ENCODE peak calls at places on chromosome 6, in ten cellular contexts. G is omental fat pad, I is bronchial epithelial cell, C is A549, P is neural crest cell, H is cardiac fibroblast, Z is upper lobe of left lung, J is fibroblast of pulmonary artery, T is HFFc6, R is uterus. B is an unnamed sample.

GRCh38 chr6:3119040-3119723 is 671 bp downstream of the BPHL start:
- DNase-seq in H (peak), T (peak), G (no peak), P (no peak), R (no peak), C (peak), I (peak), Z (no peak), J (peak), B (no peak)

GRCh38 chr6:51854876-51855275 is 232.5 kb downstream of the PKHD1 start:
- DNase-seq in J (no peak), T (no peak), P (no peak), I (no peak), H (no peak), G (no peak), C (no peak), R (no peak), Z (no peak), B (no peak)

GRCh38 chr6:26249959-26250805 is 114.8 kb upstream of the BTN3A2 start:
- DNase-seq in P (peak), G (no peak), I (peak), Z (peak), R (peak), C (peak), T (peak), H (peak), J (peak), B (peak)

GRCh38 chr6:60643870-60644269 is 1642.2 kb downstream of the KHDRBS2 start:
- DNase-seq in G (no peak), H (no peak), Z (no peak), C (no peak), I (no peak), P (no peak), R (no peak), J (no peak), T (no peak), B (no peak)

GRCh38 chr6:168496932-168497331 is 55.9 kb downstream of the SMOC2 start:
- DNase-seq in T (no peak), P (no peak), G (no peak), R (no peak), H (no peak), C (no peak), Z (no peak), I (no peak), J (no peak), B (no peak)

GRCh38 chr6:5411414-5411813 is 150.1 kb downstream of the FARS2 start:
- DNase-seq in Z (no peak), P (no peak), I (no peak), G (no peak), C (no peak), H (no peak), J (no peak), T (no peak), R (no peak), B (no peak)

GRCh38 chr6:1297746-1298145 is 14.2 kb upstream of the FOXQ1 start:
- DNase-seq in G (no peak), P (no peak), C (peak), H (no peak), T (peak), R (no peak), I (peak), Z (no peak), J (no peak), B (no peak)

GRCh38 chr6:110629153-110629552 is 152.7 kb upstream of the SLC22A16 start:
- DNase-seq in P (no peak), J (no peak), I (no peak), G (no peak), T (no peak), H (no peak), R (no peak), Z (no peak), C (no peak), B (no peak)

GRCh38 chr6:89637960-89638319 is 607 bp downstream of the LYRM2 start:
- DNase-seq in Z (no peak), J (no peak), R (no peak), T (no peak), I (no peak), P (no peak), C (peak), H (no peak), G (no peak), B (no peak)

GRCh38 chr6:89643411-89643810 is 4.9 kb upstream of the LYRM2 start:
- DNase-seq in C (no peak), J (no peak), T (no peak), I (no peak), G (no peak), R (no peak), H (no peak), P (no peak), Z (peak), B (no peak)

GRCh38 chr6:89640804-89641203 is 2.3 kb upstream of the LYRM2 start:
- DNase-seq in J (peak), H (peak), G (no peak), C (no peak), T (peak), P (no peak), Z (no peak), I (peak), R (no peak), B (no peak)

GRCh38 chr6:89638320-89639195 is at the start of gene LYRM2:
- DNase-seq in R (peak), G (peak), H (peak), J (peak), T (peak), Z (peak), C (peak), P (peak), I (peak), B (peak)
- TF ChIP-seq CTCF in R (peak), G (no peak), H (peak), J (no peak), T (no peak), Z (no peak), C (no peak), P (no peak), I (peak), B (peak)

GRCh38 chr6:156948807-156949206 is 171.6 kb downstream of the ARID1B start:
- DNase-seq in R (no peak), Z (no peak), I (peak), J (peak), C (peak), G (no peak), H (peak), T (peak), P (no peak), B (no peak)
- TF ChIP-seq CTCF in R (no peak), Z (no peak), I (no peak), J (no peak), C (no peak), G (no peak), H (no peak), T (peak), P (no peak), B (no peak)

DNA sequence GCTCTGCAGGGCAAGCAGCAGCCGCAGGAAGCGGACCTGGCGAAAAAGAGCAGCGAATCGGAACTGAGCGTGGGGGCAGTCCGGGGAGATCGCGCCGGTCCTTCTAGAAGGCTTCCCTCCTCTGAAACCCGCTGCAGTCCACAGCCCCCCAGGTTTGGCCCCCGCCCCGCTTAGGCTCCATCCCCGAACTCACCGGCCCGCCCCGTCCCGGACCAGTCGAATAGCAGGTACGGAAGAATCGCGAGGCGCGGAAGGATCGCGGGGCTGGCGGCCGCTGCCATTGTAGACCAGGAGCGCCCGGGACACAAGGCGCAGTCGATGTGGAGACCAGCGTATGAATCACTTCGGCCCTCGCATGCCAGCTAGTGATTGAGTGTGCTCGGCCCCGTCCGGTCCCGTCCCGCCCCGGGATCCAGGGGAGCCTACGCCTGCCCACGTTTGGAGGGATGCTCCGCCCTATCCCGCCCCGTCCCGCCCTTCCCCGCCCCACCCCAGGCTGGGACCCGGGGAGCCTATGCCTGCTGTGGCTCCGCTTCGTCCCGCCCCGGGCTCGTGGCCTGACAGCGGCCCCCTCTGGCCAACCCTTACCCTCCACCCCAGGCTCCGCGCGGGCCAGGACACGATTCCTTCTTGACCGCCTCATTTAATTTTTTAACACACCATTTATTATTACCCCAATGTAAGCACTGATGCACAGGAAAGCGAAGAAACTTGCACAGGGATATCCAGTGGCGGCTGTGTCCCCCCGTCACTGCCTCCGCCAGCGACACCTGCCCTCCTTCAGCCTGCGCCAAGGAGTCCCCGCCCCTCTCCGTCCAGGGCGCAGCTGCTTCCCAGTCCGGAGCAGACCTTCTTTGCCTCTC is at the start of gene ULBP3:
- DNase-seq in J (peak), P (peak), T (peak), H (peak), Z (peak), C (peak), I (peak), G (peak), R (peak), B (peak)
- TF ChIP-seq CTCF in J (peak), P (peak), T (peak), H (peak), Z (peak), C (peak), I (peak), G (no peak), R (peak), B (peak)

GRCh38 chr6:159309723-159310122 is 140.5 kb downstream of the FNDC1 start:
- DNase-seq in J (no peak), Z (no peak), R (no peak), P (no peak), G (no peak), I (no peak), T (no peak), H (no peak), C (no peak), B (no peak)

GRCh38 chr6:159312204-159312603 is 143.0 kb downstream of the FNDC1 start:
- DNase-seq in T (no peak), J (peak), Z (no peak), P (no peak), C (no peak), H (no peak), G (no peak), I (no peak), R (no peak), B (no peak)

GRCh38 chr6:159313023-159313422 is 143.8 kb downstream of the FNDC1 start:
- DNase-seq in Z (no peak), H (no peak), J (no peak), P (no peak), G (no peak), I (no peak), T (no peak), C (no peak), R (no peak), B (no peak)

GRCh38 chr6:159315562-159315961 is 146.4 kb downstream of the FNDC1 start:
- DNase-seq in J (no peak), H (no peak), R (no peak), T (no peak), C (no peak), I (no peak), G (no peak), P (no peak), Z (no peak), B (no peak)

DNA sequence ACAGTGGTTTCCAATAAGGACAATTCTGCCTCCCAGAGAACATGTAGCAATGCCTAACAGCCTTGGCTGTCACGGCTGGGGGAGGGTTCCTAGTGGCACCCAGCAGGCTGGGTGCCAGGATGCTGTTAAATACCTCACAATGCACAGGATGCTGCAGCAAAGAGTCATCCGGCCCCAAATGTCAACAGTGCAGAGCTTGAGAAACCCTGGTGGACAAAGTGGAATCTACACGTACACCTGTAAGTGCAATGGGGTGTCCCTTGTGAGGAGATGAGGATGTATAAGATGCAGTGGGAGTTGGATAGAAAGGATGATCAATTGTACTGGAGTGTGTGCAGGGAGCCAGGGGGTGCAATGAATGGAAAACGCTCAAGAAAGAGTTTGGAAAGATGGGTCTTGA is 142.4 kb downstream of the FNDC1 start:
- DNase-seq in R (no peak), T (no peak), I (peak), Z (no peak), H (no peak), C (no peak), G (no peak), J (no peak), P (no peak), B (no peak)
- TF ChIP-seq CTCF in R (no peak), T (peak), I (peak), Z (no peak), H (no peak), C (no peak), G (no peak), J (no peak), P (no peak), B (peak)

GRCh38 chr6:24935323-24935722 is 437 bp downstream of the RIPOR2 start:
- DNase-seq in T (no peak), H (peak), I (peak), G (no peak), P (no peak), Z (no peak), J (no peak), R (no peak), C (no peak), B (no peak)

GRCh38 chr6:24933266-24933665 is 2.5 kb downstream of the RIPOR2 start:
- DNase-seq in I (no peak), H (no peak), C (no peak), R (no peak), G (no peak), Z (no peak), J (no peak), T (no peak), P (no peak), B (no peak)

GRCh38 chr6:24935753-24936152 is at the start of gene RIPOR2:
- DNase-seq in T (no peak), G (no peak), P (peak), I (peak), H (no peak), J (no peak), Z (peak), R (no peak), C (peak), B (no peak)

GRCh38 chr6:24932832-24933231 is 2.9 kb downstream of the RIPOR2 start:
- DNase-seq in Z (no peak), P (no peak), H (no peak), C (no peak), R (no peak), G (no peak), I (peak), J (no peak), T (no peak), B (no peak)

DNA sequence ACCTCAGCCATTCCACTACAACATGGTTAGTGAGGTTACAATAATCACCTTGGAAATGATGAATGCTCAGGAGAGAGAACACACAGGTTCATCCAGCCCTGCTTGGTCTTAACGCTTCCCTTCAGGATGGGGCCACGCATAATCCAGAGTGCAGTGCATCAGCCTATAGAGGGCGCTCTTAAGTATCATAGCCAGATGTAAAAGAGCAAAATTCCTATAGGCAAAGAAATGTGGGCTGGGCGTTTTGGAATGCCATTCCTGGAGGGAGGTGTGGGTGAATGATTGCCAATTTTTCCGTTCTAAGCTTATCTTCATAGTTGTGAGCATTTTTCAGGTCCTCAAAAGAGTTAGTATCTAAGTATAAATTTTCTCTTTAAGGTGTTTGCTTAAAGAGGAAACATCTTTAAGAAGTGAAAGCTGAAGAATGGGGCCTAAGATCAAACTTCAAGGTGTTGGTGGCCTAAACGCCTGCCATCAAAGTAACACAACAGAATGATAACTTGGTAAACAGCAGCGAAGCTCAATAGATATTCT is 1.8 kb downstream of the RIPOR2 start:
- DNase-seq in I (peak), P (no peak), Z (peak), H (peak), T (no peak), G (no peak), J (peak), R (no peak), C (peak), B (no peak)
- TF ChIP-seq CTCF in I (peak), P (peak), Z (peak), H (peak), T (peak), G (no peak), J (peak), R (no peak), C (peak), B (peak)

GRCh38 chr6:151215999-151216398 is 23.8 kb upstream of the AKAP12 start:
- DNase-seq in C (no peak), G (no peak), T (no peak), Z (no peak), I (no peak), J (no peak), H (no peak), P (no peak), R (no peak), B (no peak)
- TF ChIP-seq CTCF in C (no peak), G (no peak), T (no peak), Z (no peak), I (no peak), J (no peak), H (no peak), P (no peak), R (no peak), B (no peak)

GRCh38 chr6:32954983-32955802 is 2.3 kb upstream of the HLA-DMA start:
- DNase-seq in P (no peak), J (peak), T (no peak), H (peak), Z (no peak), I (peak), G (no peak), R (no peak), C (peak), B (no peak)
- TF ChIP-seq CTCF in P (peak), J (peak), T (peak), H (peak), Z (no peak), I (peak), G (no peak), R (no peak), C (peak), B (peak)